ENCODE peak calls at places on chromosome 19, in nine cellular contexts. One of them, this sample, is unnamed.

GRCh38 chr19:10295305-10295846 is 5.6 kb downstream of the ICAM5 start:
- DNase-seq in Peyer's patch: peak; percentile 69
- DNase-seq in mesendoderm: peak; percentile 40
- DNase-seq in aorta: peak; percentile 65
- DNase-seq in uterus: no peak
- DNase-seq in adrenal gland: no peak
- DNase-seq in breast epithelium: no peak
- DNase-seq in neuronal stem cell: no peak
- DNase-seq in left ventricle myocardium inferior: no peak
- DNase-seq in this sample: no peak

GRCh38 chr19:41997121-41997850 is 3.3 kb upstream of the ATP1A3 start:
- DNase-seq in Peyer's patch: no peak
- DNase-seq in mesendoderm: peak; percentile 76
- DNase-seq in aorta: no peak
- DNase-seq in uterus: no peak
- DNase-seq in adrenal gland: peak; percentile 26
- DNase-seq in breast epithelium: no peak
- DNase-seq in neuronal stem cell: peak; percentile 69
- DNase-seq in left ventricle myocardium inferior: peak; percentile 47
- DNase-seq in this sample: peak; percentile 87

GRCh38 chr19:35143818-35144217 is 763 bp downstream of the FXYD7 start:
- DNase-seq in Peyer's patch: no peak
- DNase-seq in mesendoderm: no peak
- DNase-seq in aorta: no peak
- DNase-seq in uterus: no peak
- DNase-seq in adrenal gland: no peak
- DNase-seq in breast epithelium: no peak
- DNase-seq in neuronal stem cell: no peak
- DNase-seq in left ventricle myocardium inferior: no peak
- DNase-seq in this sample: no peak

GRCh38 chr19:45558399-45558878 is 26.2 kb downstream of the OPA3 start:
- DNase-seq in Peyer's patch: peak; percentile 59
- DNase-seq in mesendoderm: peak; percentile 83
- DNase-seq in aorta: peak; percentile 58
- DNase-seq in uterus: no peak
- DNase-seq in adrenal gland: no peak
- DNase-seq in breast epithelium: no peak
- DNase-seq in neuronal stem cell: peak; percentile 36
- DNase-seq in left ventricle myocardium inferior: no peak
- DNase-seq in this sample: peak; percentile 64

GRCh38 chr19:18789422-18789832 is 1.7 kb downstream of the COMP start:
- DNase-seq in Peyer's patch: no peak
- DNase-seq in mesendoderm: no peak
- DNase-seq in aorta: no peak
- DNase-seq in uterus: no peak
- DNase-seq in adrenal gland: no peak
- DNase-seq in breast epithelium: no peak
- DNase-seq in neuronal stem cell: no peak
- DNase-seq in left ventricle myocardium inferior: no peak
- DNase-seq in this sample: no peak

GRCh38 chr19:32652893-32653625 is 21.9 kb downstream of the ANKRD27 start:
- DNase-seq in Peyer's patch: peak; percentile 65
- DNase-seq in mesendoderm: no peak
- DNase-seq in aorta: peak; percentile 65
- DNase-seq in uterus: peak; percentile 32
- DNase-seq in adrenal gland: peak; percentile 79
- DNase-seq in breast epithelium: peak; percentile 70
- DNase-seq in neuronal stem cell: no peak
- DNase-seq in left ventricle myocardium inferior: peak; percentile 81
- DNase-seq in this sample: peak; percentile 45

GRCh38 chr19:46383846-46384245 is 29.5 kb downstream of the CCDC8 start:
- DNase-seq in Peyer's patch: no peak
- DNase-seq in mesendoderm: no peak
- DNase-seq in aorta: no peak
- DNase-seq in uterus: no peak
- DNase-seq in adrenal gland: peak; percentile 25
- DNase-seq in breast epithelium: no peak
- DNase-seq in neuronal stem cell: no peak
- DNase-seq in left ventricle myocardium inferior: no peak
- DNase-seq in this sample: no peak

GRCh38 chr19:32041681-32042292 is 303.6 kb upstream of the ZNF507 start:
- DNase-seq in Peyer's patch: peak; percentile 64
- DNase-seq in mesendoderm: peak; percentile 48
- DNase-seq in aorta: no peak
- DNase-seq in uterus: peak; percentile 46
- DNase-seq in adrenal gland: peak; percentile 49
- DNase-seq in breast epithelium: no peak
- DNase-seq in neuronal stem cell: peak; percentile 57
- DNase-seq in left ventricle myocardium inferior: peak; percentile 27
- DNase-seq in this sample: peak; percentile 60

GRCh38 chr19:56393119-56394012 is at the start of gene ZNF582:
- DNase-seq in Peyer's patch: peak; percentile 89
- DNase-seq in mesendoderm: peak; percentile 98
- DNase-seq in aorta: peak; percentile 98
- DNase-seq in uterus: peak; percentile 96
- DNase-seq in adrenal gland: peak; percentile 98
- DNase-seq in breast epithelium: peak; percentile 91
- DNase-seq in neuronal stem cell: peak; percentile 89
- DNase-seq in left ventricle myocardium inferior: peak; percentile 96
- DNase-seq in this sample: peak; percentile 97

GRCh38 chr19:41327499-41328156 is 17.7 kb downstream of the CCDC97 start:
- DNase-seq in Peyer's patch: peak; percentile 84
- DNase-seq in mesendoderm: no peak
- DNase-seq in aorta: peak; percentile 85
- DNase-seq in uterus: peak; percentile 51
- DNase-seq in adrenal gland: peak; percentile 60
- DNase-seq in breast epithelium: peak; percentile 78
- DNase-seq in neuronal stem cell: no peak
- DNase-seq in left ventricle myocardium inferior: peak; percentile 76
- DNase-seq in this sample: peak; percentile 53

GRCh38 chr19:6374179-6374709 is 1.5 kb downstream of the PSPN start:
- DNase-seq in Peyer's patch: no peak
- DNase-seq in mesendoderm: no peak
- DNase-seq in aorta: no peak
- DNase-seq in uterus: peak; percentile 35
- DNase-seq in adrenal gland: peak; percentile 50
- DNase-seq in breast epithelium: no peak
- DNase-seq in neuronal stem cell: no peak
- DNase-seq in left ventricle myocardium inferior: no peak
- DNase-seq in this sample: no peak
- H3K4me3 ChIP-seq in Peyer's patch: no peak overlapping the region
- H3K4me3 ChIP-seq in mesendoderm: no peak overlapping the region
- H3K4me3 ChIP-seq in aorta: no peak overlapping the region
- H3K4me3 ChIP-seq in uterus: no peak overlapping the region
- H3K4me3 ChIP-seq in adrenal gland: no peak overlapping the region
- H3K4me3 ChIP-seq in breast epithelium: no peak overlapping the region
- H3K4me3 ChIP-seq in neuronal stem cell: peak overlapping the region; percentile 76
- H3K4me3 ChIP-seq in left ventricle myocardium inferior: peak overlapping the region; percentile 99
- H3K4me3 ChIP-seq in this sample: peak overlapping the region; percentile 51

DNA sequence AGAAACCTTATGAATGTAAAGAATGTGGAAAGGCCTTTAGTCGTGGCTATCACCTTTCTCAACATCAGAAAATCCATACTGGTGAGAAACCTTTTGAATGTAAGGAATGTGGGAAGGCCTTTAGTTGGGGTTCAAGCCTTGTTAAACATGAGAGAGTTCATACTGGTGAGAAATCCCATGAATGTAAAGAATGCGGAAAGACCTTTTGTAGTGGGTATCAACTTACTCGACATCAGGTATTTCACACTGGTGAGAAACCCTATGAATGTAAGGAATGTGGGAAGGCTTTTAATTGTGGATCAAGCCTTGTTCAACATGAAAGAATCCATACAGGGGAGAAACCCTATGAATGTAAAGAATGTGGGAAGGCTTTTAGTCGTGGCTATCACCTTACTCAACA is 20.8 kb downstream of the ZNF283 start:
- DNase-seq in Peyer's patch: no peak
- DNase-seq in mesendoderm: peak; percentile 69
- DNase-seq in aorta: no peak
- DNase-seq in uterus: no peak
- DNase-seq in adrenal gland: no peak
- DNase-seq in breast epithelium: no peak
- DNase-seq in neuronal stem cell: no peak
- DNase-seq in left ventricle myocardium inferior: no peak
- DNase-seq in this sample: no peak
- H3K36me3 ChIP-seq in Peyer's patch: no peaks in the 10 kb centered on the region
- H3K36me3 ChIP-seq in mesendoderm: no peaks in the 10 kb centered on the region
- H3K36me3 ChIP-seq in aorta: peaks cover 29% of the 10 kb centered on the region
- H3K36me3 ChIP-seq in uterus: no peaks in the 10 kb centered on the region
- H3K36me3 ChIP-seq in adrenal gland: no peaks in the 10 kb centered on the region
- H3K36me3 ChIP-seq in breast epithelium: peaks cover 58% of the 10 kb centered on the region
- H3K36me3 ChIP-seq in neuronal stem cell: peaks cover 1% of the 10 kb centered on the region
- H3K36me3 ChIP-seq in left ventricle myocardium inferior: peaks cover 99% of the 10 kb centered on the region
- H3K36me3 ChIP-seq in this sample: peaks cover 6% of the 10 kb centered on the region

GRCh38 chr19:55117063-55117635 is 288 bp downstream of the PPP1R12C start:
- DNase-seq in Peyer's patch: no peak
- DNase-seq in mesendoderm: no peak
- DNase-seq in aorta: peak; percentile 64
- DNase-seq in uterus: peak; percentile 42
- DNase-seq in adrenal gland: no peak
- DNase-seq in breast epithelium: no peak
- DNase-seq in neuronal stem cell: no peak
- DNase-seq in left ventricle myocardium inferior: no peak
- DNase-seq in this sample: no peak
- H3K4me1 ChIP-seq in Peyer's patch: peaks cover 11% of the 10 kb centered on the region
- H3K4me1 ChIP-seq in mesendoderm: peaks cover 8% of the 10 kb centered on the region
- H3K4me1 ChIP-seq in aorta: no peaks in the 10 kb centered on the region
- H3K4me1 ChIP-seq in uterus: peaks cover 32% of the 10 kb centered on the region
- H3K4me1 ChIP-seq in adrenal gland: peaks cover 38% of the 10 kb centered on the region
- H3K4me1 ChIP-seq in breast epithelium: peaks cover 18% of the 10 kb centered on the region
- H3K4me1 ChIP-seq in neuronal stem cell: peaks cover 35% of the 10 kb centered on the region
- H3K4me1 ChIP-seq in left ventricle myocardium inferior: peaks cover 61% of the 10 kb centered on the region
- H3K4me1 ChIP-seq in this sample: no peaks in the 10 kb centered on the region

DNA sequence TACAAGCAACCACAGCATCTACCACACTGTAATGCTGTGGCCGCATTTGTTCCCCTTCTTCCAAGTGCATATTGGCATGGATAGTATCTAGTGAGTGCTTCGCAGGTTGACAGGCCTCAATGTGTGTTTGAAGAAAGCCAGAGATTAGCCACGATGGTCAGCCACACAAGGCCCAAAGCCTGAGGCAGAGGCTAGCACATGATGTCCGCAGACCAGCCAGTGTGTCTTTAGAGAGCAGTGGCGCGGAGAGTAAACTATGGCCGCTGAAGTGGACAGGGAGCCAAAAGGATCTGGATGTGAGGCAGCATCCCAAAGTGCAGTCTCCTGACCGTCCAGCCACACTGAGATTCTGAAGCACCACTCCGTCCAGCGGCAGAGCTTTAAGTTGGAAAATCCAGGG is 36.0 kb downstream of the BRD4 start:
- DNase-seq in Peyer's patch: no peak
- DNase-seq in mesendoderm: no peak
- DNase-seq in aorta: no peak
- DNase-seq in uterus: no peak
- DNase-seq in adrenal gland: no peak
- DNase-seq in breast epithelium: no peak
- DNase-seq in neuronal stem cell: no peak
- DNase-seq in left ventricle myocardium inferior: peak; percentile 48
- DNase-seq in this sample: no peak
- H3K4me3 ChIP-seq in Peyer's patch: no peak overlapping the region
- H3K4me3 ChIP-seq in mesendoderm: no peak overlapping the region
- H3K4me3 ChIP-seq in aorta: no peak overlapping the region
- H3K4me3 ChIP-seq in uterus: no peak overlapping the region
- H3K4me3 ChIP-seq in adrenal gland: no peak overlapping the region
- H3K4me3 ChIP-seq in breast epithelium: no peak overlapping the region
- H3K4me3 ChIP-seq in neuronal stem cell: no peak overlapping the region
- H3K4me3 ChIP-seq in left ventricle myocardium inferior: no peak overlapping the region
- H3K4me3 ChIP-seq in this sample: no peak overlapping the region

DNA sequence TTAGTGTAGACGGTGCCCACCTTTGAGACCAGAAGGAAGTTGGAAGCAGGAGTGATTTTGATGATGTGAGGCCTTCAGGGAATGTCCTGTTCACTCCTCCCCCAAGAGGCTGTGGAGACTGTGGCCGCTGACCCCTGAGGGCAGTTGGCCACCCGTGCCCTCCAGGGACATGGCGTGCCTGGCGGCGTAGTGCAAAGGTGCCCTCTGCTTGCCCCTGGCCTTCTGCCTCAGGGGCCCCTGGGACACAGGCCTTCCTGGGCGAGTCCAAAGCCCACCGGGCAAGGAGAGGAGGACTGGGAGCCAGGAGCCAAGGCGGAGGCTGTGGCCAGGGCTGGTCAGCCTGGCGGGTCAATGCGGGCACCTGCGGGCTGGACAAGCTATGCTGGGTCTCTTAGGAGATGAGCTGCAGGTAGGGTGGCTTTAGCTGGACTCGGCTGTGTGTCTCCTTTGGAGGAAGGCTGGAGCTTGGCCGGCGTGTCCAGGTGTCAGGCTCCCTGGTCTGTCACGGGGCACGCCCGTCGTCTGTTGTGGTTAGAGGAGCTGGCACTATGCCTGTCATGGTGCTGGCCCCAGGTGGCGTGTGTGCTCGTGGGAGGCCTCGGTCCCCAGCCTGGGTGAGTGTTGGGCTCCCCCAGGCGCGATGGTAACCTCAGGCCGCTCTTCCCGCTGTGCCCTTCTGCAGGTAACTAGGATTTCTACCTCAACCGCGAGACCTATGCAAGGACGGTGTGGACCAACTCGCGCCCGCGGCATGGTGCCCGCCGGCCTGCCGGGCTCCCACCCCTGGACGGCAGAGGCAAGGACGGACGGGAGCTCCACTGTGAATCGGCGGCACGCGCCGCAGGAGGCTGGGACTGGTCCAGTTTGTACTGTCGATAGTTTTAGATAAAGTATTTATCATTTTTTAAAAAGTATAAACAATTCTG is 6.8 kb downstream of the PLEKHJ1 start:
- DNase-seq in Peyer's patch: no peak
- DNase-seq in mesendoderm: no peak
- DNase-seq in aorta: no peak
- DNase-seq in uterus: no peak
- DNase-seq in adrenal gland: no peak
- DNase-seq in breast epithelium: no peak
- DNase-seq in neuronal stem cell: no peak
- DNase-seq in left ventricle myocardium inferior: no peak
- DNase-seq in this sample: no peak
- H3K36me3 ChIP-seq in Peyer's patch: no peaks in the 10 kb centered on the region
- H3K36me3 ChIP-seq in mesendoderm: peaks cover 7% of the 10 kb centered on the region
- H3K36me3 ChIP-seq in aorta: no peaks in the 10 kb centered on the region
- H3K36me3 ChIP-seq in uterus: no peaks in the 10 kb centered on the region
- H3K36me3 ChIP-seq in adrenal gland: peaks cover 62% of the 10 kb centered on the region
- H3K36me3 ChIP-seq in breast epithelium: no peaks in the 10 kb centered on the region
- H3K36me3 ChIP-seq in neuronal stem cell: peaks cover 57% of the 10 kb centered on the region
- H3K36me3 ChIP-seq in left ventricle myocardium inferior: peaks cover 75% of the 10 kb centered on the region
- H3K36me3 ChIP-seq in this sample: peaks cover 84% of the 10 kb centered on the region